ENCODE peak calls at places on chromosomes 3 and 15, in nine cellular contexts. M is lower lobe of right lung, K is foreskin fibroblast, S is IMR-90, X is A549, L is HFF-Myc, O is astrocyte of the spinal cord, B is pancreas, W is HL-60. U is an unnamed sample.

GRCh38 chr15:90871716-90872480 is 3.5 kb downstream of the FURIN start:
- DNase-seq in M (no peak), K (no peak), S (no peak), X (no peak), L (no peak), O (no peak), B (peak), W (no peak), U (peak)

GRCh38 chr3:108131105-108131794 is 40.4 kb upstream of the CD47 start:
- DNase-seq in M (no peak), K (peak), S (peak), X (peak), L (peak), O (peak), B (no peak), W (no peak), U (no peak)

GRCh38 chr3:171574556-171575240 is 114.5 kb upstream of the TNIK start:
- DNase-seq in M (no peak), K (no peak), S (no peak), X (no peak), L (no peak), O (no peak), B (no peak), W (no peak), U (no peak)

GRCh38 chr3:56611364-56611763 is 54.4 kb downstream of the CCDC66 start:
- DNase-seq in M (no peak), K (no peak), S (no peak), X (no peak), L (no peak), O (no peak), B (no peak), W (no peak), U (no peak)

GRCh38 chr15:61084944-61085367 is 144.1 kb downstream of the RORA start:
- DNase-seq in M (no peak), K (no peak), S (no peak), X (no peak), L (no peak), O (peak), B (no peak), W (peak), U (no peak)

GRCh38 chr3:149705416-149705815 is 46.9 kb downstream of the COMMD2 start:
- DNase-seq in M (no peak), K (no peak), S (no peak), X (no peak), L (peak), O (no peak), B (no peak), W (no peak), U (no peak)

GRCh38 chr15:77418341-77419049 is 1.4 kb downstream of the PEAK1 start:
- DNase-seq in M (no peak), K (peak), S (peak), X (peak), L (no peak), O (peak), B (no peak), W (no peak), U (no peak)

GRCh38 chr3:59609967-59610366 is 560.1 kb upstream of the CFAP20DC start:
- DNase-seq in M (peak), K (peak), S (no peak), X (no peak), L (no peak), O (no peak), B (no peak), W (no peak), U (no peak)

GRCh38 chr3:138511990-138512389 is 77.6 kb downstream of the ESYT3 start:
- DNase-seq in M (no peak), K (no peak), S (no peak), X (no peak), L (no peak), O (no peak), B (no peak), W (no peak), U (no peak)

DNA sequence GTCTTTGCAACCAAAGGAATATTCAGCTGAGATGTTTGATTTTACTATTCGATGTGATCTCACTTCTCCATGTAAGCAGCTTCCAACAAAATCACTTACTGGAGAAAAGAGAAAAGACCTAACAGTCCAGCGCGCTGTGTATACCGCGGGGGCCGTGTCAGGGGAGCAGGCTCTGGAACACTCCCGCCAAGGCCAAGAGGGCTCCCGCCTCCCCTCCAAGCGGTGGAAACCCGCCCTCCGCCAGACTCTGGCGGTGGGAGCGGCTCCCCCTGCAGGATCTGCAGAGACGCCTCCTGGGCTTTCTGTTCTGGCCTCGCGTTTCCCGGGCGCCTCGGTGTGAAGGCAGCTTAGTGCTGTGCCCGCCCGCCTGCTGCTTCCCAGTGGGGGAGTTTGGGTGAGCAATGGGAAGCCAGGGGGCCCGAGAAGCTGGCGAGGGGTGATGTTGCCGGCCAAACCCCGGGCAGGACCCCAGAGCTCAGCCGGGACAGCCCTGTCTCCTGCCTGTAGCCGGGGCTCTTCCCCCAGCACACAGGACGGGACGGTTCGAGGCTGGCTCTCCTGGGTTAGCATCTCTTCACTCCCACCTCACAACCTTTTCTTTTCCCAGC is 36.3 kb downstream of the CHST14 start:
- DNase-seq in M (peak), K (peak), S (peak), X (peak), L (no peak), O (peak), B (peak), W (peak), U (peak)
- H3K4me3 ChIP-seq in M (peak), K (peak), S (peak), X (peak), L (peak), O (peak), B (peak), W (no peak), U (peak)

GRCh38 chr3:42725454-42725853 is 22.9 kb upstream of the HHATL start:
- DNase-seq in M (no peak), K (no peak), S (no peak), X (no peak), L (no peak), O (no peak), B (no peak), W (no peak), U (peak)
- TF ChIP-seq CTCF in M (no peak), K (no peak), S (no peak), X (no peak), L (no peak), O (no peak), B (no peak), W (no peak), U (no peak)

GRCh38 chr15:67823371-67824156 is 1.7 kb upstream of the SKOR1 start:
- DNase-seq in M (no peak), K (no peak), S (no peak), X (no peak), L (no peak), O (no peak), B (peak), W (no peak), U (no peak)
- H3K4me3 ChIP-seq in M (peak), K (no peak), S (no peak), X (peak), L (no peak), O (no peak), B (no peak), W (peak), U (no peak)

DNA sequence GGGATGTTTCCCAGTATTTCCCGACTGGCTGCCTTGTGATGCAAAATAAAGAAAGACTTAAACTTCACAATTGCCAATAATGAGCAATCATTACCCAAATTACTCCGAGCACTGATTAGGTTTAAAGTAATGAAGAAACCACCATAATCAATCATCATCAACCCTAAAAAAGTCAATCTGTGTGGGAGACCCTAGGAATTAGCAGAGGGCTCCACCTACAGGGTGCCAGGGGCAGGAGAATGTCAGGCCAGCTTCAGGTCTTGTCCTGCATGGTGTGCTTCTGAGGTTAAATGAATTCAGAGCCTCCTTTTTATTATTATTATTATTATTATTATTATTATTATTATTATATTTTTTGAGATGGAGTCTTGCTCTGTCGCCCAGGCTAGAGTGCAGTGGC is 478.0 kb upstream of the ARRDC4 start:
- DNase-seq in M (no peak), K (no peak), S (no peak), X (no peak), L (no peak), O (no peak), B (no peak), W (peak), U (no peak)
- TF ChIP-seq CTCF in M (no peak), K (no peak), S (no peak), X (no peak), L (no peak), O (no peak), B (no peak), W (no peak), U (no peak)

GRCh38 chr3:49119439-49119838 is 1.2 kb downstream of the USP19 start:
- DNase-seq in M (no peak), K (no peak), S (peak), X (no peak), L (no peak), O (no peak), B (no peak), W (no peak), U (no peak)

GRCh38 chr3:49120438-49121135 is at the start of gene USP19:
- DNase-seq in M (peak), K (peak), S (peak), X (peak), L (peak), O (peak), B (peak), W (peak), U (peak)

GRCh38 chr3:49121244-49121671 is 635 bp upstream of the USP19 start:
- DNase-seq in M (no peak), K (no peak), S (no peak), X (no peak), L (no peak), O (no peak), B (no peak), W (no peak), U (no peak)

GRCh38 chr3:49120096-49120437 is 556 bp downstream of the USP19 start:
- DNase-seq in M (no peak), K (no peak), S (peak), X (no peak), L (no peak), O (no peak), B (no peak), W (no peak), U (no peak)

DNA sequence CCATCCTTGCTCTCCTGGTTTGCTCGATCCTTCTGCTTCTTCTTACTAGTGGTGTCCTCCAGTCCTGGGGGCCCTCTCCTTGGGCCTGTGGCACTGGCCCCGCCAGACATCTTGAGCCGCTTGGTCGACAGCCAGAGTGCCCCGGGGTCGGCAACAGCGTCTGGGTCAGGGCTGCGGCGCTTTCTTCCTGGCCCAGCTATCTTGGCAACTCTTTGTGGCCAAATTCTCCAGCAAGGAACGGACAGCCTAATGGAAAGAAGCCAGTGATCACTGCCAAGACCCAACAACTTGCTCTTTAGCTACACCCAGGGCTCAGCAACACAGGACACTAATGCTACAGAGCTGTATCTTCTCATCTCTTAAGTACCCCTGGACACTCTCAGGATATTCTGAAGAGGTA is 1.6 kb downstream of the USP19 start:
- DNase-seq in M (no peak), K (no peak), S (no peak), X (no peak), L (no peak), O (no peak), B (no peak), W (no peak), U (no peak)
- H3K4me3 ChIP-seq in M (peak), K (peak), S (no peak), X (no peak), L (peak), O (no peak), B (no peak), W (no peak), U (no peak)